ENCODE peak calls at places on chromosomes 12 and 14, in five cellular contexts. M, V, D, C and P are unnamed samples.

GRCh38 chr14:55949708-55950107 is 168.5 kb upstream of the PELI2 start:
- DNase-seq in C (no peak), D (no peak), M (no peak), V (no peak), P (no peak)

GRCh38 chr12:11840350-11840749 is 190.9 kb downstream of the ETV6 start:
- DNase-seq in V (no peak), D (no peak), C (peak; percentile 34), M (no peak), P (no peak)

GRCh38 chr14:37890095-37890494 is 294.7 kb downstream of the TTC6 start:
- DNase-seq in V (no peak), M (no peak), C (no peak), D (no peak), P (no peak)

GRCh38 chr14:51129130-51129529 is 34.2 kb upstream of the TRIM9 start:
- DNase-seq in D (no peak), C (no peak), M (no peak), V (no peak), P (no peak)

GRCh38 chr12:39499296-39499695 is 56.4 kb upstream of the KIF21A start:
- DNase-seq in C (no peak), V (no peak), M (no peak), D (no peak), P (no peak)

GRCh38 chr12:80045594-80045993 is 53.7 kb upstream of the OTOGL start:
- DNase-seq in V (no peak), D (no peak), C (peak; percentile 39), M (no peak), P (no peak)

GRCh38 chr12:6774557-6775062 is 2.3 kb downstream of the LAG3 start:
- DNase-seq in V (no peak), C (no peak), D (no peak), M (no peak), P (no peak)

GRCh38 chr12:69330475-69331473 is 17.4 kb upstream of the LYZ start:
- DNase-seq in C (no peak), V (peak; percentile 78), D (peak; percentile 65), M (peak; percentile 48), P (no peak)

GRCh38 chr14:100371773-100372172 is 48.6 kb downstream of the SLC25A47 start:
- DNase-seq in C (no peak), M (no peak), D (no peak), V (no peak), P (no peak)

GRCh38 chr14:75226755-75227544 is 50.5 kb upstream of the TMED10 start:
- DNase-seq in D (no peak), C (no peak), M (no peak), V (peak; percentile 78), P (no peak)

GRCh38 chr14:76951149-76951548 is 77.4 kb downstream of the IRF2BPL start:
- DNase-seq in V (no peak), M (no peak), D (no peak), C (peak; percentile 50), P (no peak)

GRCh38 chr12:113239811-113240331 is 18.6 kb downstream of the TPCN1 start:
- DNase-seq in C (no peak), D (no peak), V (peak; percentile 73), M (no peak), P (peak; percentile 79)

GRCh38 chr12:50845021-50845647 is 2.4 kb downstream of the TMPRSS12 start:
- DNase-seq in D (no peak), C (no peak), M (peak; percentile 9), V (no peak), P (no peak)

GRCh38 chr12:22625671-22626251 is 790 bp downstream of the ETNK1 start:
- DNase-seq in D (peak; percentile 9), M (peak; percentile 35), C (peak; percentile 37), V (peak; percentile 67), P (peak; percentile 69)

GRCh38 chr14:75418779-75419768 is 8.7 kb upstream of the JDP2 start:
- DNase-seq in M (peak; percentile 66), C (peak; percentile 49), D (no peak), V (peak; percentile 61), P (no peak)

GRCh38 chr12:108568653-108569154 is 6.3 kb downstream of the ISCU start:
- DNase-seq in V (no peak), D (peak; percentile 46), C (no peak), M (no peak), P (peak; percentile 84)

GRCh38 chr12:122100568-122100967 is 22.0 kb downstream of the MLXIP start:
- DNase-seq in C (no peak), D (no peak), M (no peak), V (no peak), P (no peak)

GRCh38 chr12:104190151-104190550 is 25.4 kb upstream of the TXNRD1 start:
- DNase-seq in M (no peak), D (no peak), C (no peak), V (no peak), P (no peak)

GRCh38 chr14:44529026-44529425 is 21.9 kb upstream of the FSCB start:
- DNase-seq in M (no peak), D (no peak), C (peak; percentile 73), V (no peak), P (no peak)

GRCh38 chr12:50101663-50102062 is 2.1 kb upstream of the GPD1 start:
- DNase-seq in C (peak; percentile 63), V (no peak), M (peak; percentile 45), D (no peak), P (peak; percentile 39)

DNA sequence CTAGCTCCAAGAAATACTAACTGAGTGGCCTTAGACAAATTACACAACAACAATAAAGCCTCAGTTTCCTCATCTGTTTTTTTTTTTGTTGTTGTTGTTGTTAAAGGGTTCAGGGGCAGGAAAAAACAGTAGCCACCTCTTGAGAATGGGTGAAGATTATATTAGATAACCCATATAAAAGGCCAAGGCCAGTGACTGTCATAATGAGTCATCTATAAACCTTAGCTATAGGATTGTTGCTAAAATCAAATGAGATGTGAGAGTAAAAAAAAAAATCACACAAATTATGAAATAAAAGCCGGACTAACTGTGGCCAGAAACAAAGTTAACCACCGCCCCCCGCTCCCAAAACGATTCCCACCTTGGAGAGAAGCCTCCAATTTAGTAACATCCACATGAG is 1.3 kb downstream of the NAA25 start:
- DNase-seq in D (no peak), M (no peak), C (no peak), V (no peak), P (no peak)
- H3K27ac ChIP-seq in D (no peak overlapping the region), M (peak overlapping the region; percentile 88), C (peak overlapping the region; percentile 99), V (peak overlapping the region; percentile 97), P (no peak overlapping the region)

GRCh38 chr14:64467131-64467530 is 1.8 kb downstream of the AKAP5 start:
- DNase-seq in V (no peak), D (no peak), M (no peak), C (peak; percentile 78), P (no peak)
- H3K4me3 ChIP-seq in V (no peak overlapping the region), D (no peak overlapping the region), M (no peak overlapping the region), C (no peak overlapping the region), P (no peak overlapping the region)

GRCh38 chr14:65000868-65001600 is 14.3 kb downstream of the FNTB start:
- DNase-seq in V (no peak), M (no peak), C (peak; percentile 72), D (no peak), P (no peak)

GRCh38 chr14:65003394-65003793 is 16.7 kb downstream of the FNTB start:
- DNase-seq in D (no peak), V (no peak), M (no peak), C (no peak), P (no peak)

GRCh38 chr14:64998455-64998931 is 11.8 kb downstream of the FNTB start:
- DNase-seq in M (no peak), C (no peak), V (no peak), D (no peak), P (no peak)

GRCh38 chr14:65002586-65003210 is 16.0 kb downstream of the FNTB start:
- DNase-seq in M (no peak), D (no peak), C (peak; percentile 60), V (no peak), P (no peak)

DNA sequence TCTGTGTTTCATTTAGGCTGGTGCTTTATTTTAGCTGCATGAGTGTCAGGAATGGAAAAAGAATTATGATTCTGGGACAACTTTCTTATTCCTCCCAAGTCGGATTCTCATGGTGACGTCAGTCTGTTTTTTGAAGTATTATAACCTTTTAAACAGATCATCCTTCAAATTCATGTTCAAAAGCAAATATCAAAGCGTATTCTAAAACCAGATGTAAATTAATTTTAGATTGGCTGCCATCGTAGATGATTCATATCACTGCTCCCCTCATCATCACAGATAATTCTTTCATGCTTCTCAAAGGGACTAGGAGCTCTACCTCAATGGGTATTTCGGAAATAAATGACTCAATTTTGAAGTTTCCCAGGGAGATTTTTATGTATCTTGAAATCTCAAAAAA is 15.1 kb downstream of the FNTB start:
- DNase-seq in D (no peak), C (no peak), V (no peak), M (no peak), P (no peak)
- H3K4me1 ChIP-seq in D (no peaks in the 10 kb centered on the region), C (peaks cover 12% of the 10 kb centered on the region), V (no peaks in the 10 kb centered on the region), M (peaks cover 6% of the 10 kb centered on the region), P (peaks cover 16% of the 10 kb centered on the region)

GRCh38 chr14:99186956-99187690 is 84.9 kb downstream of the BCL11B start:
- DNase-seq in C (no peak), D (no peak), V (no peak), M (no peak), P (no peak)
- H3K27ac ChIP-seq in C (no peak overlapping the region), D (peak overlapping the region; percentile 8), V (no peak overlapping the region), M (no peak overlapping the region), P (no peak overlapping the region)